ENCODE peak calls at places on chromosomes 6 and 20, in four cellular contexts. W, M, A and P are unnamed samples.
A peak's percentile ranks its signal among the peaks of the same experiment; 100 is the strongest.

GRCh38 chr6:163565140-163565539 is 150.6 kb downstream of the QKI start:
- DNase-seq in W (no peak), M (no peak), A (no peak), P (no peak)

GRCh38 chr20:17648306-17648646 is 33.8 kb downstream of the RRBP1 start:
- DNase-seq in W (no peak), M (no peak), A (no peak), P (no peak)

GRCh38 chr20:2838170-2838797 is 2.2 kb downstream of the PCED1A start:
- DNase-seq in W (no peak), M (no peak), A (no peak), P (no peak)

GRCh38 chr20:44733341-44734069 is 12.2 kb upstream of the KCNK15 start:
- DNase-seq in W (peak; percentile 75), M (peak; percentile 66), A (peak; percentile 27), P (no peak)

GRCh38 chr6:166996406-166996805 is 2.8 kb upstream of the CEP43 start:
- DNase-seq in W (no peak), M (no peak), A (no peak), P (no peak)

GRCh38 chr6:156273065-156273711 is 504.0 kb upstream of the ARID1B start:
- DNase-seq in W (no peak), M (no peak), A (no peak), P (no peak)

GRCh38 chr20:21559305-21559704 is 45.4 kb upstream of the NKX2-2 start:
- DNase-seq in W (no peak), M (no peak), A (no peak), P (no peak)

GRCh38 chr6:11806561-11807317 is 28.1 kb upstream of the ADTRP start:
- DNase-seq in W (no peak), M (no peak), A (no peak), P (no peak)

GRCh38 chr6:118893095-118893881 is 664 bp upstream of the ASF1A start:
- DNase-seq in W (peak; percentile 50), M (peak; percentile 20), A (no peak), P (no peak)

GRCh38 chr20:25685276-25686080 is 11.2 kb downstream of the ZNF337 start:
- DNase-seq in W (no peak), M (no peak), A (no peak), P (no peak)

GRCh38 chr20:10758446-10758845 is 84.6 kb upstream of the JAG1 start:
- DNase-seq in W (no peak), M (no peak), A (no peak), P (peak; percentile 36)

GRCh38 chr20:39829255-39829654 is 859.8 kb downstream of the MAFB start:
- DNase-seq in W (no peak), M (peak; percentile 47), A (no peak), P (no peak)

GRCh38 chr6:6586167-6586566 is 2.4 kb upstream of the LY86 start:
- DNase-seq in W (no peak), M (no peak), A (no peak), P (no peak)

GRCh38 chr6:92510137-92510536 is 909.2 kb downstream of the EPHA7 start:
- DNase-seq in W (no peak), M (no peak), A (no peak), P (no peak)

GRCh38 chr6:47478233-47479155 is 905 bp downstream of the CD2AP start:
- DNase-seq in W (no peak), M (no peak), A (no peak), P (no peak)

GRCh38 chr6:74570044-74570443 is 635.8 kb downstream of the COL12A1 start:
- DNase-seq in W (no peak), M (no peak), A (no peak), P (no peak)